ENCODE peak calls at places on chromosome 15, in ten cellular contexts. One of them, this sample, is unnamed.

GRCh38 chr15:40092416-40093223 is 16.1 kb downstream of the BMF start:
- DNase-seq in NCI-H2029: peak
- DNase-seq in H54: no peak
- DNase-seq in Daoy: no peak
- DNase-seq in hypothalamus: no peak
- DNase-seq in Kasumi-1: no peak
- DNase-seq in T-helper 9 cell: no peak
- DNase-seq in HepG2: peak
- DNase-seq in H4: peak
- DNase-seq in H9: no peak
- DNase-seq in this sample: peak

GRCh38 chr15:58522865-58523264 is 91.1 kb downstream of the LIPC start:
- DNase-seq in Daoy: no peak
- DNase-seq in Kasumi-1: no peak
- DNase-seq in hypothalamus: peak
- DNase-seq in T-helper 9 cell: no peak
- DNase-seq in NCI-H2029: no peak
- DNase-seq in H54: no peak
- DNase-seq in H4: no peak
- DNase-seq in H9: no peak
- DNase-seq in HepG2: no peak
- DNase-seq in this sample: no peak

GRCh38 chr15:68379759-68380290 is 52.1 kb downstream of the ITGA11 start:
- DNase-seq in H9: peak
- DNase-seq in HepG2: no peak
- DNase-seq in hypothalamus: no peak
- DNase-seq in H4: no peak
- DNase-seq in NCI-H2029: no peak
- DNase-seq in T-helper 9 cell: no peak
- DNase-seq in Daoy: no peak
- DNase-seq in Kasumi-1: no peak
- DNase-seq in H54: no peak
- DNase-seq in this sample: no peak

GRCh38 chr15:31235298-31236183 is 91.1 kb upstream of the KLF13 start:
- DNase-seq in H9: no peak
- DNase-seq in NCI-H2029: peak
- DNase-seq in H54: no peak
- DNase-seq in Daoy: no peak
- DNase-seq in hypothalamus: no peak
- DNase-seq in Kasumi-1: no peak
- DNase-seq in HepG2: no peak
- DNase-seq in H4: no peak
- DNase-seq in T-helper 9 cell: no peak
- DNase-seq in this sample: peak

GRCh38 chr15:85559530-85559929 is 179.1 kb downstream of the AKAP13 start:
- DNase-seq in NCI-H2029: no peak
- DNase-seq in HepG2: no peak
- DNase-seq in H4: no peak
- DNase-seq in H9: no peak
- DNase-seq in hypothalamus: no peak
- DNase-seq in T-helper 9 cell: no peak
- DNase-seq in Daoy: no peak
- DNase-seq in H54: no peak
- DNase-seq in Kasumi-1: no peak
- DNase-seq in this sample: no peak

GRCh38 chr15:57319919-57320542 is 56.3 kb upstream of the CGNL1 start:
- DNase-seq in H54: no peak
- DNase-seq in hypothalamus: no peak
- DNase-seq in H4: no peak
- DNase-seq in H9: no peak
- DNase-seq in Daoy: no peak
- DNase-seq in Kasumi-1: no peak
- DNase-seq in T-helper 9 cell: no peak
- DNase-seq in NCI-H2029: no peak
- DNase-seq in HepG2: no peak
- DNase-seq in this sample: no peak

GRCh38 chr15:80523746-80524145 is 119.6 kb downstream of the ARNT2 start:
- DNase-seq in Daoy: no peak
- DNase-seq in T-helper 9 cell: no peak
- DNase-seq in HepG2: no peak
- DNase-seq in H4: no peak
- DNase-seq in H9: no peak
- DNase-seq in hypothalamus: no peak
- DNase-seq in NCI-H2029: no peak
- DNase-seq in Kasumi-1: no peak
- DNase-seq in H54: no peak
- DNase-seq in this sample: no peak

GRCh38 chr15:87403973-87404372 is 852.6 kb downstream of the NTRK3 start:
- DNase-seq in NCI-H2029: no peak
- DNase-seq in Kasumi-1: no peak
- DNase-seq in T-helper 9 cell: no peak
- DNase-seq in H4: no peak
- DNase-seq in HepG2: no peak
- DNase-seq in Daoy: no peak
- DNase-seq in H54: no peak
- DNase-seq in H9: no peak
- DNase-seq in hypothalamus: no peak
- DNase-seq in this sample: no peak

GRCh38 chr15:27398631-27399030 is 427.6 kb downstream of the GABRG3 start:
- DNase-seq in H4: no peak
- DNase-seq in Kasumi-1: no peak
- DNase-seq in hypothalamus: no peak
- DNase-seq in HepG2: peak
- DNase-seq in H54: no peak
- DNase-seq in H9: no peak
- DNase-seq in Daoy: no peak
- DNase-seq in T-helper 9 cell: no peak
- DNase-seq in NCI-H2029: no peak
- DNase-seq in this sample: no peak

GRCh38 chr15:85782112-85782511 is 12.6 kb downstream of the KLHL25 start:
- DNase-seq in T-helper 9 cell: no peak
- DNase-seq in HepG2: no peak
- DNase-seq in H4: no peak
- DNase-seq in H54: no peak
- DNase-seq in NCI-H2029: no peak
- DNase-seq in hypothalamus: no peak
- DNase-seq in H9: no peak
- DNase-seq in Kasumi-1: no peak
- DNase-seq in Daoy: no peak
- DNase-seq in this sample: no peak

GRCh38 chr15:33209575-33210519 is 15.3 kb upstream of the FMN1 start:
- DNase-seq in hypothalamus: no peak
- DNase-seq in H9: no peak
- DNase-seq in Kasumi-1: no peak
- DNase-seq in Daoy: no peak
- DNase-seq in HepG2: no peak
- DNase-seq in H4: no peak
- DNase-seq in T-helper 9 cell: no peak
- DNase-seq in NCI-H2029: no peak
- DNase-seq in H54: no peak
- DNase-seq in this sample: no peak

GRCh38 chr15:49490963-49491362 is 67.9 kb downstream of the FGF7 start:
- DNase-seq in H9: no peak
- DNase-seq in hypothalamus: no peak
- DNase-seq in HepG2: no peak
- DNase-seq in T-helper 9 cell: no peak
- DNase-seq in Kasumi-1: no peak
- DNase-seq in H54: no peak
- DNase-seq in H4: no peak
- DNase-seq in NCI-H2029: no peak
- DNase-seq in Daoy: no peak
- DNase-seq in this sample: no peak

GRCh38 chr15:69213786-69214185 is 53.4 kb downstream of the GLCE start:
- DNase-seq in T-helper 9 cell: no peak
- DNase-seq in H54: no peak
- DNase-seq in hypothalamus: no peak
- DNase-seq in Kasumi-1: no peak
- DNase-seq in H4: no peak
- DNase-seq in H9: no peak
- DNase-seq in Daoy: no peak
- DNase-seq in NCI-H2029: no peak
- DNase-seq in HepG2: no peak
- DNase-seq in this sample: no peak

GRCh38 chr15:41774873-41775417 is 661 bp downstream of the MAPKBP1 start:
- DNase-seq in hypothalamus: no peak
- DNase-seq in NCI-H2029: no peak
- DNase-seq in H4: no peak
- DNase-seq in Kasumi-1: peak
- DNase-seq in H54: no peak
- DNase-seq in T-helper 9 cell: peak
- DNase-seq in HepG2: no peak
- DNase-seq in H9: no peak
- DNase-seq in Daoy: no peak
- DNase-seq in this sample: no peak

GRCh38 chr15:53671545-53671944 is 87.9 kb downstream of the WDR72 start:
- DNase-seq in Kasumi-1: no peak
- DNase-seq in H9: no peak
- DNase-seq in hypothalamus: no peak
- DNase-seq in H54: no peak
- DNase-seq in HepG2: no peak
- DNase-seq in H4: no peak
- DNase-seq in Daoy: no peak
- DNase-seq in NCI-H2029: no peak
- DNase-seq in T-helper 9 cell: no peak
- DNase-seq in this sample: no peak

GRCh38 chr15:91498046-91498445 is 355.5 kb upstream of the SLCO3A1 start:
- DNase-seq in H9: no peak
- DNase-seq in Daoy: no peak
- DNase-seq in T-helper 9 cell: no peak
- DNase-seq in Kasumi-1: no peak
- DNase-seq in H4: no peak
- DNase-seq in NCI-H2029: no peak
- DNase-seq in hypothalamus: no peak
- DNase-seq in HepG2: no peak
- DNase-seq in H54: no peak
- DNase-seq in this sample: no peak

GRCh38 chr15:59543721-59544547 is 67.6 kb upstream of the GCNT3 start:
- DNase-seq in Kasumi-1: no peak
- DNase-seq in HepG2: no peak
- DNase-seq in H9: no peak
- DNase-seq in T-helper 9 cell: no peak
- DNase-seq in Daoy: no peak
- DNase-seq in H4: no peak
- DNase-seq in NCI-H2029: no peak
- DNase-seq in hypothalamus: no peak
- DNase-seq in H54: no peak
- DNase-seq in this sample: peak